ENCODE peak calls at places on chromosomes 7 and 10, in seven cellular contexts. A is uterus, C is HepG2, E is SK-N-SH, U is pancreas, J is cardiac muscle cell, G is breast epithelium. W is an unnamed sample.

GRCh38 chr10:35908451-35908850 is 266.4 kb upstream of the FZD8 start:
- DNase-seq in C (no peak), U (no peak), G (no peak), E (no peak), J (no peak), A (no peak), W (no peak)

GRCh38 chr10:125217986-125218675 is 57.8 kb upstream of the CTBP2 start:
- DNase-seq in A (no peak), C (no peak), G (no peak), E (no peak), U (no peak), J (peak), W (no peak)

GRCh38 chr7:127587663-127588018 is 570 bp upstream of the ARF5 start:
- DNase-seq in A (peak), E (no peak), G (no peak), U (peak), C (no peak), J (no peak), W (no peak)

GRCh38 chr10:97331304-97331703 is 3.2 kb downstream of the FRAT2 start:
- DNase-seq in J (no peak), E (no peak), G (no peak), A (no peak), C (no peak), U (no peak), W (no peak)

GRCh38 chr7:26403640-26404039 is 112.0 kb downstream of the SNX10 start:
- DNase-seq in A (no peak), C (no peak), U (no peak), J (no peak), E (no peak), G (no peak), W (no peak)

GRCh38 chr10:30645340-30645827 is 15.8 kb upstream of the LYZL2 start:
- DNase-seq in U (no peak), A (no peak), C (peak), E (peak), J (peak), G (no peak), W (peak)

GRCh38 chr10:13448216-13448615 is 80.6 kb downstream of the BEND7 start:
- DNase-seq in E (no peak), C (no peak), A (no peak), U (no peak), G (no peak), J (peak), W (no peak)

GRCh38 chr10:100307716-100308115 is 21.2 kb upstream of the BLOC1S2 start:
- DNase-seq in G (no peak), U (no peak), E (no peak), J (peak), A (no peak), C (no peak), W (no peak)

GRCh38 chr7:156783864-156784263 is 109.1 kb downstream of the LMBR1 start:
- DNase-seq in U (no peak), C (no peak), J (peak), A (no peak), E (no peak), G (no peak), W (no peak)

GRCh38 chr7:96173777-96174176 is 148.1 kb downstream of the SLC25A13 start:
- DNase-seq in A (no peak), J (no peak), C (no peak), G (no peak), U (no peak), E (no peak), W (peak)

GRCh38 chr7:144960763-144961162 is 124.9 kb upstream of the TPK1 start:
- DNase-seq in U (no peak), C (no peak), E (no peak), A (no peak), G (no peak), J (no peak), W (no peak)

GRCh38 chr10:84424731-84425165 is 96.4 kb downstream of the CCSER2 start:
- DNase-seq in J (peak), C (peak), A (peak), G (peak), U (peak), E (peak), W (peak)

GRCh38 chr7:112509390-112509789 is 28.6 kb downstream of the LSMEM1 start:
- DNase-seq in A (no peak), C (no peak), J (no peak), G (no peak), E (no peak), U (no peak), W (no peak)

GRCh38 chr7:104206841-104207240 is 972 bp downstream of the ORC5 start:
- DNase-seq in E (peak), U (no peak), G (no peak), C (no peak), J (no peak), A (no peak), W (no peak)

GRCh38 chr7:74709880-74710671 is 52.6 kb downstream of the GTF2I start:
- DNase-seq in C (no peak), U (no peak), A (no peak), G (no peak), J (peak), E (no peak), W (no peak)

GRCh38 chr10:132882481-132882951 is 59.9 kb downstream of the CFAP46 start:
- DNase-seq in E (no peak), G (peak), J (no peak), U (peak), A (no peak), C (no peak), W (no peak)

GRCh38 chr10:96832721-96833219 is 672 bp downstream of the LCOR start:
- DNase-seq in G (peak), E (peak), J (peak), C (peak), U (peak), A (peak), W (peak)

GRCh38 chr7:30428586-30429530 is 49.7 kb downstream of the NOD1 start:
- DNase-seq in U (no peak), A (no peak), E (peak), C (no peak), G (no peak), J (no peak), W (no peak)

GRCh38 chr7:121582258-121582657 is 186.2 kb upstream of the FAM3C start:
- DNase-seq in J (no peak), C (no peak), E (no peak), A (no peak), U (no peak), G (no peak), W (no peak)

GRCh38 chr7:35424869-35425495 is 171.1 kb upstream of the TBX20 start:
- DNase-seq in E (peak), C (peak), A (no peak), J (peak), U (peak), G (no peak), W (peak)

GRCh38 chr7:47601881-47602249 is 20.0 kb upstream of the TNS3 start:
- DNase-seq in E (no peak), J (no peak), C (peak), G (no peak), A (no peak), U (peak), W (no peak)
- H3K27ac ChIP-seq in E (peak), J (no peak), C (peak), G (no peak), A (no peak), U (no peak), W (no peak)

DNA sequence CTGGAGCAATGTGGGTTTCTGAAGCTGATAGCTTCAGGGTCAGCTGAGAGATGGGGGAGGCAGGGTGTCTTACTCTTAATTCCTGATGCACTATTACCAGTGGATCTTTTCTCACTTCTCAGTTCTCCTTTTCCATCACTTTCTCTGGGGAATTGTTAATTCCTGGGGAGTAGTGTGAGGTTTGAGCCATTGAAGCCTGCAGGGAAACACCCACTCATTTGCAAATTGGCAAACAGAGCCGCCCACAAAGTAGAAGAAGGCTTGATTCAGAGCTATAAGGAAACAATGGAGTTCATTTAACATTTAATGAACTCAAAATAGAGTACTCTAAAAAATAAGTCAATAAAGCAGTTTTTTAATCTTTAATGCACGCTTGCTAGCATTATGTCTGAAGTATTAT is 4.3 kb upstream of the TECTB start:
- DNase-seq in E (no peak), A (no peak), G (no peak), C (no peak), U (no peak), J (no peak), W (no peak)
- H3K27ac ChIP-seq in E (no peak), A (no peak), G (no peak), C (peak), U (no peak), J (no peak), W (peak)

GRCh38 chr10:73810735-73811465 is 498 bp downstream of the NDST2 start:
- DNase-seq in J (peak), U (peak), C (no peak), A (no peak), G (no peak), E (no peak), W (no peak)

GRCh38 chr10:73814276-73814895 is 3.0 kb upstream of the NDST2 start:
- DNase-seq in J (no peak), E (no peak), A (no peak), C (no peak), U (no peak), G (no peak), W (no peak)

GRCh38 chr10:73813333-73813732 is 1.9 kb upstream of the NDST2 start:
- DNase-seq in C (no peak), U (no peak), E (no peak), A (no peak), J (no peak), G (no peak), W (no peak)

GRCh38 chr10:73810358-73810734 is 1.1 kb downstream of the NDST2 start:
- DNase-seq in E (no peak), A (no peak), C (no peak), G (no peak), U (no peak), J (peak), W (no peak)

GRCh38 chr10:73812662-73813061 is 1.3 kb upstream of the NDST2 start:
- DNase-seq in A (no peak), E (no peak), C (no peak), G (no peak), J (no peak), U (no peak), W (no peak)
- H3K27ac ChIP-seq in A (peak), E (no peak), C (peak), G (peak), J (no peak), U (no peak), W (no peak)

GRCh38 chr10:8403711-8404371 is 349.4 kb downstream of the GATA3 start:
- DNase-seq in J (no peak), U (no peak), A (no peak), E (no peak), C (no peak), G (no peak), W (no peak)

GRCh38 chr10:8405551-8405950 is 351.1 kb downstream of the GATA3 start:
- DNase-seq in E (no peak), A (no peak), C (no peak), U (no peak), J (peak), G (no peak), W (no peak)

GRCh38 chr10:8402469-8403074 is 348.1 kb downstream of the GATA3 start:
- DNase-seq in U (no peak), J (peak), E (no peak), G (no peak), A (no peak), C (no peak), W (no peak)

GRCh38 chr10:8407561-8408021 is 353.1 kb downstream of the GATA3 start:
- DNase-seq in C (no peak), E (no peak), U (no peak), J (no peak), A (no peak), G (no peak), W (no peak)

DNA sequence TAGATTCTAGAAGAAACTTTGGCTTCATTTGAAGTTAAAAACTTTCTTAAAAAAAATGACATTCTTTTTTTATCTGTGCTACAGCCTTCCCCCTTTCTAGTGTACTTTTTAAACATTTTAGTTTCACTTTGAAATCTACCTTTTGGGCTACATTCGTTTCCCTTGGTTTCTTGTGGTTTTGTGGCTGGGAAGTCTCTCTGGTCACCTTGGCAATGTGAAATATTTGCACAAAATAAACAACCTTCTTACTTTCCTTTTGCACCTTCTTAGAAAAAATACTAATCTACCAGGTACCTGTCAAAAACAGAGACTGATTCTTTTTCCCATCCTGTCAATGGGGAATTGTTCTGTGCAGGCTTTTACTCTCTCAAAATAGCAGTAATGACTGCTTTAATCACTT is 350.2 kb downstream of the GATA3 start:
- DNase-seq in A (no peak), C (no peak), E (no peak), U (no peak), J (no peak), G (no peak), W (no peak)
- H3K27ac ChIP-seq in A (no peak), C (no peak), E (no peak), U (no peak), J (no peak), G (peak), W (no peak)

DNA sequence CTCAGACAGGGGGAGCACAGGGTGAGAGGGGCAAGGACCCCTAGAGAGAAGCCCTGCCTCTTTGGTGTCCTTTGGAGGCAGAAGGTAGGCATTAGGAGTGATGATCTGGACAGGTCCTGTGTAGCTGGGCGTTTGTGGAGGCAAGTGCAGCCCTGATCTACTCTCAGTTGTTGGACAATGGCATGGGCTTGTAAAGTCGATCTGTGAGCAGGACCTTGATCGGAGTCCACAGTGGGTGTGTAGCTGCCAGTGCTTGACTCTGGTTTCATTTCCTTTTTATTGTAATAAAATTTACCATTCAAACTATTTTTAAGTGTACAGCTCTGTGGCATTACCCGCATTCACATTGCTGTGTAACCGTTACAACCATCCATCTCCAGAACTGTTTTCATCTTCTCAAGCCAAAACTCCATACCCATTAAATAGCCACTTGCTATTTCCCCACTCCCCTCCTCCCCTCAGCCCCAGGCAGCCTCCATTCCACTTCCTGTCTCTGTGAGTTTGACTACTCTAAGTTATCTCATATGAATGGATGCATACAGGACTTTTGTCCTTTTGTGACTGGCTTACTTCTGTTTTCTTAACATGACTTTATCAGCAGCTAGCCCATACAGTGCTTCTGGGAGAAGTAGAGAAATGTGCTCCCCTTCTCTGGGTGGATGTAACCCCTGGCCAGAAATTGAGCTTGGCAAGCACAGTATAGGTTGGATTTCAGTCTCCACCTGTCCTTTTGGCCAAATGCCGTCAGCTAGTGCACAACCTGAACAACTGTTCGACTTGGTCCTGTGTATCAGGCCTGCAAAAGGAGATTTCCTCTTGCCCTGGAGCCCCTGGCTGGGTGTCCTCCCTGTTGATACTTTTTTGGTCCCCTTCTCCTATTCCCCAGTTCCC is 179.9 kb downstream of the LRMDA start:
- DNase-seq in J (no peak), E (no peak), U (no peak), C (peak), A (no peak), G (no peak), W (no peak)
- H3K27ac ChIP-seq in J (no peak), E (no peak), U (no peak), C (peak), A (no peak), G (no peak), W (peak)

DNA sequence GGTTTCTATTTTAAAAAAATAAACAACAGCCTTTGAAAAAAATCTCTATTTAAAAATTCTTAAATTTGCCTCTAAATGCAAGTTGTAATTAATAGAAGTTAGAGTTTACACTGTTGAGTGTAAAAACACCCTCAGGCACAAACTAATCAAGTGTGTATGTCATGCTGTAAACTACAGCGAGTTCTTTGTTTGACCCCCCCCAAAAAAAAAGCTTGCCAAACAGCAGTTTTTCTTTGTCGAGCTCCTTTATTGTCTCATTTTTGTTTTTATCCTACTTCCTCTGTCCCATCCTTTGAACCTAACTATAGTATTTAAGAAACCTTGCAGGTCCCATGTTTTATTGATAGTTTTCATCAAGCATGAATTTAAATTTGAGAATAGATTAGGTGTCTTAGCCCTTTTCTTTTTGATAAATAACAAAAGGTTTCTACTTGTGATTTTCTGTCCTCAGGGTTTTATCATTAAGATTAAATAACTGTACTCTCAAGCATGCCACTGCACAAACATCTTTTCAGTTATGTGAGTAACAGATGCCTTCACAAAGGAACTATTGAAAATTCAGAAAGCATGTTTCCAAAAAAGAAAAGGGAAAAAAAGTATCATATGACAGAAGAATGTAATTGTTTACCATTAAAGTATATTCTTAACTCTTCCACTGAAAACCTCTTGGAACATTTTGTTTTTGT is 176.0 kb downstream of the ARID5B start:
- DNase-seq in C (no peak), G (no peak), U (no peak), E (no peak), A (no peak), J (no peak), W (no peak)
- H3K27ac ChIP-seq in C (no peak), G (peak), U (no peak), E (peak), A (peak), J (no peak), W (no peak)

GRCh38 chr7:47181609-47182264 is 400.2 kb downstream of the TNS3 start:
- DNase-seq in J (no peak), C (no peak), A (no peak), U (peak), E (no peak), G (no peak), W (no peak)
- H3K27ac ChIP-seq in J (no peak), C (no peak), A (peak), U (peak), E (no peak), G (no peak), W (no peak)